ENCODE peak calls at places on chromosomes 5 and 9, in eight cellular contexts. C is RWPE2, K is cardiac muscle cell, M is spleen, D is fibroblast of lung, J is A549, A is AG09309, W is right atrium auricular region. P is an unnamed sample.
A peak's percentile ranks its signal among the peaks of the same experiment; 100 is the strongest.

GRCh38 chr9:98530806-98531386 is 177.8 kb downstream of the GABBR2 start:
- DNase-seq in A (no peak), K (no peak), J (no peak), M (no peak), D (no peak), W (no peak), C (no peak), P (no peak)

GRCh38 chr5:132770476-132771159 is 6.4 kb downstream of the SEPTIN8 start:
- DNase-seq in A (no peak), C (peak; percentile 43), W (no peak), J (no peak), D (no peak), M (peak; percentile 49), K (no peak), P (no peak)

GRCh38 chr5:144566747-144567415 is 396.2 kb downstream of the KCTD16 start:
- DNase-seq in C (no peak), A (no peak), W (no peak), K (no peak), J (no peak), M (no peak), D (peak; percentile 82), P (no peak)

GRCh38 chr9:70392850-70393249 is 21.6 kb downstream of the KLF9 start:
- DNase-seq in K (no peak), A (no peak), J (no peak), D (no peak), W (no peak), C (no peak), M (no peak), P (no peak)

GRCh38 chr9:113587471-113588031 is 124.0 kb downstream of the RGS3 start:
- DNase-seq in C (no peak), K (peak; percentile 49), J (no peak), D (peak; percentile 39), M (peak; percentile 83), W (peak; percentile 75), A (no peak), P (no peak)

GRCh38 chr9:109085510-109085909 is 34.2 kb downstream of the TMEM245 start:
- DNase-seq in M (no peak), J (no peak), K (no peak), W (no peak), A (no peak), C (no peak), D (no peak), P (no peak)

GRCh38 chr9:95764490-95764889 is 111.0 kb upstream of the ERCC6L2 start:
- DNase-seq in C (no peak), W (no peak), D (no peak), K (no peak), M (no peak), A (no peak), J (no peak), P (no peak)

GRCh38 chr9:129405831-129406220 is 215.1 kb downstream of the C9orf50 start:
- DNase-seq in C (no peak), W (no peak), A (no peak), M (peak; percentile 62), K (no peak), D (no peak), J (no peak), P (no peak)

GRCh38 chr9:124033967-124034366 is 22.4 kb downstream of the LHX2 start:
- DNase-seq in C (no peak), A (no peak), J (no peak), M (no peak), W (no peak), K (no peak), D (no peak), P (no peak)

GRCh38 chr5:55096186-55096585 is 6.3 kb upstream of the GZMA start:
- DNase-seq in K (no peak), A (no peak), M (no peak), J (no peak), W (no peak), D (no peak), C (no peak), P (no peak)

GRCh38 chr5:17024686-17025180 is 88.6 kb upstream of the MYO10 start:
- DNase-seq in C (no peak), A (no peak), K (peak; percentile 7), J (peak; percentile 31), W (no peak), D (peak; percentile 53), M (no peak), P (no peak)

GRCh38 chr5:52504584-52505240 is 283.0 kb upstream of the ITGA1 start:
- DNase-seq in M (no peak), K (peak; percentile 4), D (no peak), A (no peak), J (no peak), W (no peak), C (no peak), P (no peak)

GRCh38 chr5:142743677-142744441 is 26.3 kb upstream of the ARHGAP26 start:
- DNase-seq in M (no peak), A (no peak), C (no peak), K (no peak), D (peak; percentile 65), W (no peak), J (no peak), P (no peak)

GRCh38 chr9:84339951-84340350 is 607 bp downstream of the SLC28A3 start:
- DNase-seq in M (no peak), J (no peak), D (peak; percentile 8), C (no peak), A (no peak), K (peak; percentile 40), W (no peak), P (no peak)

GRCh38 chr5:111857067-111857466 is 100.1 kb upstream of the NREP start:
- DNase-seq in M (no peak), D (no peak), K (no peak), W (no peak), J (no peak), C (no peak), A (no peak), P (no peak)

GRCh38 chr5:32278403-32278802 is 34.3 kb downstream of the MTMR12 start:
- DNase-seq in J (no peak), W (no peak), C (no peak), M (no peak), A (peak; percentile 59), K (no peak), D (peak; percentile 87), P (no peak)

GRCh38 chr5:38099205-38100144 is 158.9 kb upstream of the EGFLAM start:
- DNase-seq in D (no peak), W (no peak), M (no peak), K (no peak), C (no peak), A (no peak), J (no peak), P (no peak)

GRCh38 chr9:127139071-127139731 is 16.8 kb upstream of the ANGPTL2 start:
- DNase-seq in K (no peak), C (no peak), M (no peak), J (no peak), D (no peak), A (no peak), W (peak; percentile 50), P (no peak)

GRCh38 chr5:60794691-60795090 is 49.4 kb downstream of the ELOVL7 start:
- DNase-seq in M (no peak), D (no peak), C (no peak), K (no peak), W (no peak), A (no peak), J (no peak), P (no peak)

GRCh38 chr9:134554750-134555655 is 86.6 kb upstream of the COL5A1 start:
- DNase-seq in M (peak; percentile 49), C (peak; percentile 47), J (no peak), D (peak; percentile 86), W (no peak), K (no peak), A (no peak), P (no peak)

GRCh38 chr9:26685857-26686256 is 206.7 kb downstream of the CAAP1 start:
- DNase-seq in K (no peak), D (no peak), J (peak; percentile 11), C (no peak), M (no peak), A (no peak), W (no peak), P (peak; percentile 1)

GRCh38 chr5:77957931-77958476 is 181.9 kb upstream of the TBCA start:
- DNase-seq in A (no peak), W (no peak), C (no peak), M (no peak), J (no peak), D (no peak), K (peak; percentile 39), P (no peak)
- H3K4me3 ChIP-seq in A (no peak overlapping the region), W (no peak overlapping the region), C (no peak overlapping the region), M (no peak overlapping the region), J (no peak overlapping the region), D (no peak overlapping the region), K (peak overlapping the region; percentile 13), P (peak overlapping the region; percentile 44)

GRCh38 chr9:582775-583174 is 258.7 kb upstream of the DMRT1 start:
- DNase-seq in K (no peak), W (no peak), J (no peak), D (no peak), M (no peak), A (no peak), C (no peak), P (no peak)

GRCh38 chr9:580652-581342 is 260.7 kb upstream of the DMRT1 start:
- DNase-seq in D (no peak), J (no peak), W (no peak), C (no peak), K (no peak), A (no peak), M (no peak), P (no peak)

GRCh38 chr9:581673-582497 is 259.6 kb upstream of the DMRT1 start:
- DNase-seq in C (no peak), M (no peak), K (peak; percentile 16), W (no peak), A (no peak), J (peak; percentile 35), D (no peak), P (no peak)
- TF ChIP-seq CTCF in C (peak; percentile 40), M (no peak), K (peak; percentile 24), W (no peak), A (peak; percentile 65), J (peak; percentile 49), D (peak; percentile 15), P (peak; percentile 83)

DNA sequence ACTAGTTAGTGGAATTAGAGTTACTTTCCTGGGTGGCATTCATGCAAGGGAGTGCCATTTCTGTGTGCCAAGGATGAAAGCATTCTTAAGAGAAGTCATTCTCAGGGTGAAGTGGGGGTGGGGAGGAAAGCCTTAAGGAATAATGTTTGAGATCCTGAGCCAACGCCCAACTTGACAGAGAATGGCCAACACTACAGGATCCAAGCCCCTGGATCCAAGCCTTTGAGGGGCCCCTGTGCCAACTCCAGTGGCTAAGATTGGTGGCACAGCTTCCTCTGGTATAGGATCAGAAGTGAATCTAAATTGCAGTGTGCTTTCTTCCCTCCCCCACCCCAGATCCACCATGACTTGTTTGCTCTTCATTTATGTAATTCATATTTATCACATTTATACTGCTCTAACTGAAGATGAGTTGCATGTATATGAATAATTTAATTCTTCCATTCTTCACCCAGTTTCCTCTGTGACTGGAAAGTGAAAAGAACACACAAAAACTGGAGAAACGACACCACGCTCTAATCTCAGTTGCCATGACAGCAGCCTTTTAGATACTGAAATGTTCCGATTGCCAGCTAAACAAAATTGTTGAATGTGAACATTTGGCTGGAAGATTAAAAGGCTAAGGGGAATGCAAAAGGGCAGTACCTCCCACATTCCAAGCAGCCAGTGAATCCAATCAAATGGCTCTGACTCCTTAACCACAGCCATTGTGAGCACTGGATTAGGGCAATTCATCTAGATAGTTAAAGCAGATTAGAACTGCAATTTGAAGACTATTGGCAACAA is 4.5 kb downstream of the ZNF608 start:
- DNase-seq in W (no peak), C (no peak), J (no peak), M (no peak), K (peak; percentile 60), A (no peak), D (peak; percentile 99), P (peak; percentile 95)
- H3K4me3 ChIP-seq in W (peak overlapping the region; percentile 79), C (no peak overlapping the region), J (no peak overlapping the region), M (no peak overlapping the region), K (peak overlapping the region; percentile 97), A (no peak overlapping the region), D (peak overlapping the region; percentile 70), P (peak overlapping the region; percentile 77)

GRCh38 chr9:114906922-114907571 is 23.3 kb downstream of the TNFSF8 start:
- DNase-seq in K (peak; percentile 58), W (no peak), C (no peak), D (peak; percentile 39), M (no peak), A (no peak), J (peak; percentile 78), P (no peak)
- TF ChIP-seq CTCF in K (peak; percentile 81), W (peak; percentile 57), C (peak; percentile 79), D (peak; percentile 87), M (peak; percentile 61), A (peak; percentile 84), J (peak; percentile 78), P (peak; percentile 85)

P was measured in epithelial cell of proximal tubule.